ENCODE peak calls at places on chromosomes 4 and X, in nine cellular contexts. Q is amygdala; W is NCI-H1105 treated with DMSO at 0.1 percent for 48 hours; T is heart left ventricle; Y is activated CD4-positive, alpha-beta T cell treated with anti-CD3 and anti-CD28 coated beads, Interleukin-2, amount 50 U/mL, for 1 hour; X is activated CD8-positive, alpha-beta memory T cell treated with anti-CD3 and anti-CD28 coated beads for 48 hours; K is left colon; G is IMR-90; C is NCI-H1092. V is an unnamed sample.
A peak's percentile ranks its signal among the peaks of the same experiment; 100 is the strongest.

GRCh38 chrX:26442340-26442739 is 226.4 kb downstream of the MAGEB5 start:
- DNase-seq in T (no peak), X (no peak), K (no peak), C (no peak), G (peak; percentile 26), W (no peak), Y (no peak), Q (no peak), V (no peak)

GRCh38 chr4:119898211-119898610 is 168.4 kb downstream of the MAD2L1 start:
- DNase-seq in C (no peak), T (no peak), G (no peak), K (no peak), Y (no peak), Q (no peak), X (no peak), W (no peak), V (no peak)

GRCh38 chr4:2868840-2869487 is 25.3 kb downstream of the ADD1 start:
- DNase-seq in X (no peak), T (no peak), K (no peak), W (no peak), G (no peak), Q (no peak), C (no peak), Y (no peak), V (no peak)

GRCh38 chr4:180156684-180157083 is 2086.5 kb upstream of the TENM3 start:
- DNase-seq in X (no peak), W (no peak), T (no peak), G (no peak), Y (no peak), Q (no peak), K (no peak), C (no peak), V (no peak)

GRCh38 chrX:53433651-53434639 is at the start of gene HSD17B10:
- DNase-seq in W (peak; percentile 81), Q (peak; percentile 88), Y (peak; percentile 82), C (peak; percentile 75), G (peak; percentile 64), X (peak; percentile 51), T (peak; percentile 90), K (peak; percentile 91), V (peak; percentile 83)

GRCh38 chr4:102610476-102610875 is 109.3 kb downstream of the NFKB1 start:
- DNase-seq in C (no peak), W (no peak), X (no peak), G (no peak), K (no peak), Y (no peak), T (no peak), Q (no peak), V (no peak)

GRCh38 chrX:103400931-103401330 is 24.6 kb downstream of the BEX3 start:
- DNase-seq in G (no peak), C (no peak), W (no peak), X (no peak), Y (no peak), K (no peak), Q (no peak), T (no peak), V (no peak)

GRCh38 chr4:139042981-139043460 is 27.4 kb downstream of the NOCT start:
- DNase-seq in G (peak; percentile 32), C (no peak), T (no peak), Y (no peak), X (no peak), W (no peak), Q (no peak), K (no peak), V (no peak)

GRCh38 chr4:176238157-176238608 is 30.8 kb downstream of the ASB5 start:
- DNase-seq in G (peak; percentile 87), T (no peak), Y (no peak), X (no peak), W (no peak), Q (no peak), C (no peak), K (no peak), V (no peak)

GRCh38 chrX:120015145-120016067 is 62.1 kb downstream of the RHOXF2B start:
- DNase-seq in T (no peak), X (no peak), Q (no peak), G (no peak), W (no peak), K (no peak), Y (no peak), C (no peak), V (no peak)

GRCh38 chr4:70505152-70505748 is 13.1 kb upstream of the AMTN start:
- DNase-seq in Y (peak; percentile 43), W (peak; percentile 14), X (peak; percentile 5), C (peak; percentile 8), T (no peak), K (no peak), G (peak; percentile 39), Q (peak; percentile 65), V (peak; percentile 41)

GRCh38 chr4:185149392-185149791 is 6.3 kb downstream of the SLC25A4 start:
- DNase-seq in W (no peak), Y (no peak), C (no peak), X (no peak), K (no peak), G (no peak), T (no peak), Q (no peak), V (no peak)

GRCh38 chrX:118117069-118117405 is 427 bp upstream of the KLHL13 start:
- DNase-seq in G (no peak), K (no peak), X (no peak), Y (no peak), W (no peak), Q (no peak), T (no peak), C (no peak), V (no peak)

GRCh38 chrX:84893897-84894296 is 109.8 kb upstream of the APOOL start:
- DNase-seq in Q (no peak), W (no peak), X (no peak), C (no peak), G (no peak), Y (no peak), K (no peak), T (no peak), V (no peak)

GRCh38 chr4:6824071-6824470 is 41.5 kb downstream of the KIAA0232 start:
- DNase-seq in C (no peak), X (no peak), Q (no peak), W (no peak), T (no peak), G (peak; percentile 62), Y (no peak), K (no peak), V (no peak)

GRCh38 chr4:17562157-17562556 is 14.8 kb upstream of the LAP3 start:
- DNase-seq in G (no peak), W (no peak), K (no peak), C (no peak), Q (no peak), T (no peak), Y (no peak), X (no peak), V (no peak)

GRCh38 chr4:2936773-2937145 is 26.4 kb downstream of the NOP14 start:
- DNase-seq in T (no peak), K (no peak), Y (peak; percentile 42), W (no peak), X (no peak), Q (no peak), C (no peak), G (peak; percentile 58), V (peak; percentile 65)

GRCh38 chr4:124685851-124686250 is 26.7 kb downstream of the ANKRD50 start:
- DNase-seq in C (no peak), X (no peak), K (no peak), T (no peak), W (no peak), Y (no peak), G (no peak), Q (no peak), V (no peak)

GRCh38 chr4:95219109-95219508 is 329.7 kb downstream of the UNC5C start:
- DNase-seq in Y (no peak), T (no peak), W (no peak), X (no peak), K (no peak), C (no peak), Q (no peak), G (peak; percentile 89), V (no peak)

GRCh38 chr4:94653984-94654609 is 103.7 kb upstream of the BMPR1B start:
- DNase-seq in T (no peak), C (no peak), K (no peak), W (no peak), G (no peak), Q (peak; percentile 1), Y (no peak), X (no peak), V (no peak)

GRCh38 chr4:64960516-64960915 is 551.3 kb upstream of the TECRL start:
- DNase-seq in G (no peak), C (no peak), X (no peak), T (no peak), Y (no peak), W (no peak), K (no peak), Q (no peak), V (no peak)

GRCh38 chr4:53744446-53745160 is 153.3 kb upstream of the LNX1 start:
- DNase-seq in T (no peak), Q (no peak), Y (no peak), G (no peak), W (no peak), K (no peak), C (peak; percentile 22), X (no peak), V (no peak)

GRCh38 chr4:145735330-145735638 is 55.3 kb downstream of the C4orf51 start:
- DNase-seq in T (no peak), G (peak; percentile 96), W (no peak), Q (no peak), Y (no peak), K (no peak), X (no peak), C (no peak), V (peak; percentile 91)

GRCh38 chr4:47031713-47032404 is 492 bp downstream of the GABRB1 start:
- DNase-seq in W (no peak), Q (peak; percentile 10), T (peak; percentile 17), K (peak; percentile 26), C (no peak), G (no peak), Y (no peak), X (no peak), V (no peak)

GRCh38 chr4:38526412-38526811 is 137.6 kb upstream of the KLF3 start:
- DNase-seq in X (no peak), Y (no peak), K (peak; percentile 53), T (no peak), W (no peak), G (no peak), C (no peak), Q (no peak), V (no peak)

GRCh38 chrX:11437642-11438379 is 144.6 kb downstream of the AMELX start:
- DNase-seq in K (no peak), W (no peak), X (no peak), Q (no peak), G (peak; percentile 55), C (no peak), T (peak; percentile 29), Y (no peak), V (peak; percentile 60)

GRCh38 chr4:85543832-85544231 is 68.9 kb downstream of the ARHGAP24 start:
- DNase-seq in T (no peak), Y (no peak), Q (no peak), C (no peak), W (no peak), X (no peak), G (peak; percentile 1), K (no peak), V (peak; percentile 61)

GRCh38 chr4:94403735-94404134 is 48.0 kb upstream of the PDLIM5 start:
- DNase-seq in W (no peak), T (no peak), C (no peak), K (no peak), X (no peak), Q (no peak), Y (no peak), G (no peak), V (no peak)

GRCh38 chr4:31620476-31620875 is 900.3 kb downstream of the PCDH7 start:
- DNase-seq in C (no peak), X (no peak), Q (no peak), G (no peak), T (no peak), K (no peak), Y (no peak), W (no peak), V (peak; percentile 45)

GRCh38 chr4:121360496-121360895 is 20.3 kb downstream of the QRFPR start:
- DNase-seq in X (no peak), K (no peak), C (no peak), T (no peak), Y (no peak), G (peak; percentile 2), W (no peak), Q (no peak), V (no peak)

GRCh38 chrX:39242187-39242586 is 440.9 kb downstream of the MID1IP1 start:
- DNase-seq in X (no peak), C (peak; percentile 21), W (peak; percentile 40), K (peak; percentile 55), T (no peak), G (no peak), Q (no peak), Y (no peak), V (peak; percentile 3)